ENCODE peak calls at places on chromosomes 6 and 20, in seven cellular contexts. One of them, this sample, is unnamed.

GRCh38 chr6:154786144-154786868 is 53.1 kb downstream of the SCAF8 start:
- DNase-seq in CD8-positive, alpha-beta T cell: no peak
- DNase-seq in aorta: no peak
- DNase-seq in fibroblast of mammary gland: no peak
- DNase-seq in SJSA1: no peak
- DNase-seq in epithelial cell of esophagus: peak
- DNase-seq in brain microvascular endothelial cell: no peak
- DNase-seq in this sample: no peak

GRCh38 chr6:137728386-137729349 is 138.4 kb upstream of the TNFAIP3 start:
- DNase-seq in fibroblast of mammary gland: peak
- DNase-seq in epithelial cell of esophagus: peak
- DNase-seq in SJSA1: peak
- DNase-seq in CD8-positive, alpha-beta T cell: no peak
- DNase-seq in brain microvascular endothelial cell: peak
- DNase-seq in aorta: no peak
- DNase-seq in this sample: peak

GRCh38 chr20:3492669-3493068 is 21.9 kb downstream of the ATRN start:
- DNase-seq in brain microvascular endothelial cell: no peak
- DNase-seq in CD8-positive, alpha-beta T cell: no peak
- DNase-seq in epithelial cell of esophagus: no peak
- DNase-seq in fibroblast of mammary gland: no peak
- DNase-seq in SJSA1: no peak
- DNase-seq in aorta: no peak
- DNase-seq in this sample: no peak

GRCh38 chr20:23155141-23155590 is 69.0 kb upstream of the CD93 start:
- DNase-seq in fibroblast of mammary gland: no peak
- DNase-seq in CD8-positive, alpha-beta T cell: no peak
- DNase-seq in SJSA1: no peak
- DNase-seq in brain microvascular endothelial cell: no peak
- DNase-seq in epithelial cell of esophagus: peak
- DNase-seq in aorta: no peak
- DNase-seq in this sample: no peak

GRCh38 chr20:36951977-36952738 is 650 bp upstream of the SAMHD1 start:
- DNase-seq in CD8-positive, alpha-beta T cell: no peak
- DNase-seq in epithelial cell of esophagus: no peak
- DNase-seq in fibroblast of mammary gland: no peak
- DNase-seq in brain microvascular endothelial cell: no peak
- DNase-seq in aorta: no peak
- DNase-seq in SJSA1: no peak
- DNase-seq in this sample: no peak

GRCh38 chr20:46022411-46023147 is 6.4 kb upstream of the SLC12A5 start:
- DNase-seq in CD8-positive, alpha-beta T cell: peak
- DNase-seq in fibroblast of mammary gland: peak
- DNase-seq in brain microvascular endothelial cell: no peak
- DNase-seq in aorta: peak
- DNase-seq in SJSA1: no peak
- DNase-seq in epithelial cell of esophagus: peak
- DNase-seq in this sample: peak

GRCh38 chr6:132725947-132726607 is 12.2 kb upstream of the VNN1 start:
- DNase-seq in CD8-positive, alpha-beta T cell: no peak
- DNase-seq in aorta: no peak
- DNase-seq in epithelial cell of esophagus: no peak
- DNase-seq in fibroblast of mammary gland: no peak
- DNase-seq in SJSA1: no peak
- DNase-seq in brain microvascular endothelial cell: no peak
- DNase-seq in this sample: no peak

GRCh38 chr20:6533321-6533720 is 234.2 kb upstream of the BMP2 start:
- DNase-seq in CD8-positive, alpha-beta T cell: no peak
- DNase-seq in aorta: no peak
- DNase-seq in epithelial cell of esophagus: no peak
- DNase-seq in brain microvascular endothelial cell: peak
- DNase-seq in fibroblast of mammary gland: no peak
- DNase-seq in SJSA1: peak
- DNase-seq in this sample: no peak

GRCh38 chr20:32507998-32508774 is 76.9 kb downstream of the NOL4L start:
- DNase-seq in epithelial cell of esophagus: no peak
- DNase-seq in SJSA1: no peak
- DNase-seq in CD8-positive, alpha-beta T cell: no peak
- DNase-seq in brain microvascular endothelial cell: no peak
- DNase-seq in fibroblast of mammary gland: no peak
- DNase-seq in aorta: peak
- DNase-seq in this sample: no peak

GRCh38 chr6:16698988-16699868 is 62.0 kb downstream of the ATXN1 start:
- DNase-seq in fibroblast of mammary gland: peak
- DNase-seq in SJSA1: no peak
- DNase-seq in brain microvascular endothelial cell: no peak
- DNase-seq in aorta: no peak
- DNase-seq in epithelial cell of esophagus: peak
- DNase-seq in CD8-positive, alpha-beta T cell: no peak
- DNase-seq in this sample: no peak

GRCh38 chr6:34657307-34657978 is 39.1 kb downstream of the ILRUN start:
- DNase-seq in brain microvascular endothelial cell: peak
- DNase-seq in fibroblast of mammary gland: peak
- DNase-seq in epithelial cell of esophagus: peak
- DNase-seq in CD8-positive, alpha-beta T cell: no peak
- DNase-seq in aorta: no peak
- DNase-seq in SJSA1: peak
- DNase-seq in this sample: no peak

GRCh38 chr6:44224154-44224977 is 971 bp downstream of the SLC29A1 start:
- DNase-seq in SJSA1: no peak
- DNase-seq in CD8-positive, alpha-beta T cell: no peak
- DNase-seq in fibroblast of mammary gland: no peak
- DNase-seq in aorta: peak
- DNase-seq in epithelial cell of esophagus: peak
- DNase-seq in brain microvascular endothelial cell: no peak
- DNase-seq in this sample: peak

GRCh38 chr6:5506149-5506548 is 244.8 kb downstream of the FARS2 start:
- DNase-seq in epithelial cell of esophagus: no peak
- DNase-seq in CD8-positive, alpha-beta T cell: no peak
- DNase-seq in fibroblast of mammary gland: no peak
- DNase-seq in brain microvascular endothelial cell: no peak
- DNase-seq in aorta: no peak
- DNase-seq in SJSA1: no peak
- DNase-seq in this sample: no peak

GRCh38 chr6:35694462-35694861 is 5.7 kb upstream of the FKBP5 start:
- DNase-seq in SJSA1: no peak
- DNase-seq in aorta: no peak
- DNase-seq in CD8-positive, alpha-beta T cell: no peak
- DNase-seq in epithelial cell of esophagus: peak
- DNase-seq in fibroblast of mammary gland: peak
- DNase-seq in brain microvascular endothelial cell: peak
- DNase-seq in this sample: no peak

GRCh38 chr6:163387317-163387716 is 27.2 kb upstream of the QKI start:
- DNase-seq in aorta: no peak
- DNase-seq in CD8-positive, alpha-beta T cell: no peak
- DNase-seq in fibroblast of mammary gland: peak
- DNase-seq in brain microvascular endothelial cell: no peak
- DNase-seq in epithelial cell of esophagus: peak
- DNase-seq in SJSA1: no peak
- DNase-seq in this sample: no peak

DNA sequence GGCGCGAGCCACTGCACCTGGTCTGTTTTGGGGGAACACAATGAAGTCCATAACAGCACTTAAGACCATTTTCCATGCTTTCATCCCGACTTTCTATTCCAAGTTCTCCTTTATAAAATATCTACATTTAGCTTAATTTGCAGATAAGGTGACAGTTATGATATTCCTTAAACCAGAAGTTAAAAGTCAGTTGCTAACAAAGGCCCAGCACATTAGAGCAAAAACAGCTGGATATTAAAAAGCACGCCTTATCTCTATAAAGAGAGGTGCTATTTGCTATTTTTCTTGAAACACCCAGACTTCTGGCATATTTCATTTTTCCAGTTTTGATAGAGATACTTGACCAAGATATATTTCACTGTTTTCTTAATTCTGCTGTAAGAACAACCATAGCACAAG is 15.8 kb downstream of the OR2B2 start:
- DNase-seq in SJSA1: no peak
- DNase-seq in epithelial cell of esophagus: no peak
- DNase-seq in brain microvascular endothelial cell: no peak
- DNase-seq in aorta: no peak
- DNase-seq in CD8-positive, alpha-beta T cell: no peak
- DNase-seq in fibroblast of mammary gland: no peak
- DNase-seq in this sample: no peak
- H3K4me3 ChIP-seq in SJSA1: no peak
- H3K4me3 ChIP-seq in epithelial cell of esophagus: no peak
- H3K4me3 ChIP-seq in brain microvascular endothelial cell: no peak
- H3K4me3 ChIP-seq in aorta: no peak
- H3K4me3 ChIP-seq in CD8-positive, alpha-beta T cell: no peak
- H3K4me3 ChIP-seq in fibroblast of mammary gland: no peak
- H3K4me3 ChIP-seq in this sample: no peak

GRCh38 chr20:52015155-52015554 is 176.4 kb downstream of the ZFP64 start:
- DNase-seq in epithelial cell of esophagus: no peak
- DNase-seq in aorta: no peak
- DNase-seq in SJSA1: no peak
- DNase-seq in brain microvascular endothelial cell: no peak
- DNase-seq in CD8-positive, alpha-beta T cell: no peak
- DNase-seq in fibroblast of mammary gland: no peak
- DNase-seq in this sample: peak
- H3K4me3 ChIP-seq in epithelial cell of esophagus: no peak
- H3K4me3 ChIP-seq in aorta: no peak
- H3K4me3 ChIP-seq in SJSA1: no peak
- H3K4me3 ChIP-seq in brain microvascular endothelial cell: no peak
- H3K4me3 ChIP-seq in CD8-positive, alpha-beta T cell: no peak
- H3K4me3 ChIP-seq in fibroblast of mammary gland: no peak
- H3K4me3 ChIP-seq in this sample: no peak

GRCh38 chr6:143896096-143896880 is 32.0 kb downstream of the ZC2HC1B start:
- DNase-seq in SJSA1: no peak
- DNase-seq in CD8-positive, alpha-beta T cell: no peak
- DNase-seq in fibroblast of mammary gland: no peak
- DNase-seq in epithelial cell of esophagus: peak
- DNase-seq in aorta: no peak
- DNase-seq in brain microvascular endothelial cell: no peak
- DNase-seq in this sample: no peak
- H3K4me3 ChIP-seq in SJSA1: no peak
- H3K4me3 ChIP-seq in CD8-positive, alpha-beta T cell: no peak
- H3K4me3 ChIP-seq in fibroblast of mammary gland: no peak
- H3K4me3 ChIP-seq in epithelial cell of esophagus: no peak
- H3K4me3 ChIP-seq in aorta: no peak
- H3K4me3 ChIP-seq in brain microvascular endothelial cell: no peak
- H3K4me3 ChIP-seq in this sample: no peak

GRCh38 chr20:58228103-58228483 is 360 bp downstream of the ANKRD60 start:
- DNase-seq in brain microvascular endothelial cell: no peak
- DNase-seq in CD8-positive, alpha-beta T cell: peak
- DNase-seq in SJSA1: no peak
- DNase-seq in epithelial cell of esophagus: no peak
- DNase-seq in fibroblast of mammary gland: no peak
- DNase-seq in aorta: no peak
- DNase-seq in this sample: no peak
- H3K4me3 ChIP-seq in brain microvascular endothelial cell: peak
- H3K4me3 ChIP-seq in CD8-positive, alpha-beta T cell: no peak
- H3K4me3 ChIP-seq in SJSA1: no peak
- H3K4me3 ChIP-seq in epithelial cell of esophagus: no peak
- H3K4me3 ChIP-seq in fibroblast of mammary gland: no peak
- H3K4me3 ChIP-seq in aorta: no peak
- H3K4me3 ChIP-seq in this sample: no peak

This sample was measured in HAP-1.